ENCODE peak calls at places on chromosomes 4 and X, in four cellular contexts. One of them, this sample, is unnamed.

GRCh38 chr4:95606739-95607138 is 58.0 kb upstream of the UNC5C start:
- DNase-seq in GM12878: no peak
- DNase-seq in HepG2: no peak
- DNase-seq in K562: no peak
- DNase-seq in this sample: no peak

GRCh38 chrX:41452565-41452964 is 5.4 kb downstream of the NYX start:
- DNase-seq in GM12878: no peak
- DNase-seq in HepG2: no peak
- DNase-seq in K562: no peak
- DNase-seq in this sample: no peak

GRCh38 chr4:1154523-1155182 is 17.7 kb downstream of the SPON2 start:
- DNase-seq in K562: no peak
- DNase-seq in HepG2: no peak
- DNase-seq in GM12878: no peak
- DNase-seq in this sample: no peak

GRCh38 chrX:47091149-47091775 is 13.0 kb downstream of the RGN start:
- DNase-seq in K562: no peak
- DNase-seq in GM12878: peak
- DNase-seq in HepG2: no peak
- DNase-seq in this sample: peak

GRCh38 chr4:175271010-175271630 is 353.0 kb downstream of the ADAM29 start:
- DNase-seq in K562: no peak
- DNase-seq in HepG2: no peak
- DNase-seq in GM12878: no peak
- DNase-seq in this sample: no peak

GRCh38 chr4:39169426-39169825 is 12.9 kb upstream of the WDR19 start:
- DNase-seq in HepG2: no peak
- DNase-seq in K562: no peak
- DNase-seq in GM12878: no peak
- DNase-seq in this sample: no peak

GRCh38 chr4:120139392-120139791 is 72.7 kb upstream of the MAD2L1 start:
- DNase-seq in K562: no peak
- DNase-seq in GM12878: no peak
- DNase-seq in HepG2: no peak
- DNase-seq in this sample: no peak

GRCh38 chr4:28388471-28388870 is 1527.8 kb downstream of the STIM2 start:
- DNase-seq in HepG2: no peak
- DNase-seq in K562: no peak
- DNase-seq in GM12878: no peak
- DNase-seq in this sample: no peak

GRCh38 chrX:397575-397974 is 10.9 kb upstream of the PPP2R3B start:
- DNase-seq in K562: no peak
- DNase-seq in HepG2: no peak
- DNase-seq in GM12878: no peak
- DNase-seq in this sample: peak

GRCh38 chrX:149370097-149370496 is 135.0 kb downstream of the IDS start:
- DNase-seq in GM12878: no peak
- DNase-seq in K562: no peak
- DNase-seq in HepG2: no peak
- DNase-seq in this sample: no peak

GRCh38 chrX:48823029-48823428 is 3.3 kb upstream of the ERAS start:
- DNase-seq in K562: no peak
- DNase-seq in HepG2: no peak
- DNase-seq in GM12878: no peak
- DNase-seq in this sample: no peak

GRCh38 chr4:8580321-8581093 is at the start of gene GPR78:
- DNase-seq in GM12878: no peak
- DNase-seq in K562: peak
- DNase-seq in HepG2: no peak
- DNase-seq in this sample: peak

GRCh38 chrX:153876112-153876491 is 9.9 kb downstream of the L1CAM start:
- DNase-seq in K562: no peak
- DNase-seq in HepG2: no peak
- DNase-seq in GM12878: no peak
- DNase-seq in this sample: no peak

GRCh38 chr4:181078236-181078635 is 1165.0 kb upstream of the TENM3 start:
- DNase-seq in GM12878: no peak
- DNase-seq in HepG2: no peak
- DNase-seq in K562: no peak
- DNase-seq in this sample: no peak

GRCh38 chrX:153357877-153358276 is 23.9 kb downstream of the ZNF275 start:
- DNase-seq in HepG2: no peak
- DNase-seq in GM12878: no peak
- DNase-seq in K562: no peak
- DNase-seq in this sample: no peak

GRCh38 chr4:180203349-180203748 is 2039.9 kb upstream of the TENM3 start:
- DNase-seq in HepG2: no peak
- DNase-seq in K562: no peak
- DNase-seq in GM12878: peak
- DNase-seq in this sample: no peak

GRCh38 chr4:121898150-121898549 is 27.9 kb upstream of the BBS7 start:
- DNase-seq in HepG2: no peak
- DNase-seq in K562: no peak
- DNase-seq in GM12878: no peak
- DNase-seq in this sample: peak

GRCh38 chr4:25818293-25819240 is 44.2 kb downstream of the SEL1L3 start:
- DNase-seq in K562: no peak
- DNase-seq in GM12878: no peak
- DNase-seq in HepG2: no peak
- DNase-seq in this sample: no peak

GRCh38 chrX:150899191-150899757 is 806 bp upstream of the CD99L2 start:
- DNase-seq in HepG2: no peak
- DNase-seq in K562: peak
- DNase-seq in GM12878: no peak
- DNase-seq in this sample: peak

GRCh38 chr4:135277980-135278315 is 1076.4 kb upstream of the PABPC4L start:
- DNase-seq in K562: no peak
- DNase-seq in GM12878: no peak
- DNase-seq in HepG2: no peak
- DNase-seq in this sample: peak

GRCh38 chr4:102120846-102121245 is 224.4 kb downstream of the SLC39A8 start:
- DNase-seq in HepG2: no peak
- DNase-seq in K562: no peak
- DNase-seq in GM12878: no peak
- DNase-seq in this sample: no peak
- TF ChIP-seq EZH2 in HepG2: no peak
- TF ChIP-seq EZH2 in K562: no peak
- TF ChIP-seq EZH2 in GM12878: no peak
- TF ChIP-seq EZH2 in this sample: no peak

DNA sequence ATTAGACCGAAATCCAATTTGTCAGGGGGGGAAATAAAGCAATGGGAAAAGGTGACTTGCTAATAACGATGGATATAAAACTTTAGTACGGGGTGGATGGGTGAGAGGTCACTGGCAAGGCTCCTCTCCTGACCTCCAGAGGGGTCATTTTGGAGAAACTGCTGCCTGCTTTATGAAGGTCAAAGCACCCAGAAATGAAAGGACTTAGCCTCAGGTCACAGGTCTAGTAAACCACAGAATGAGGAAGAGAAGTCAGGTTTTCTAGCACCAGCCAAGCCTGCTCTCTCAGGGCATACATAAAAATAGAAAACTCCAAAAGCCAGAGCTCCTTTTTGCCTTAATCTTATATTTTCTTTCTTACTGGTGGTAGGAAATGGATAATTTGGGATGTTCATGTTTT is 134.2 kb downstream of the SHROOM3 start:
- DNase-seq in HepG2: no peak
- DNase-seq in GM12878: no peak
- DNase-seq in K562: no peak
- DNase-seq in this sample: no peak
- H3K27ac ChIP-seq in HepG2: no peak
- H3K27ac ChIP-seq in GM12878: no peak
- H3K27ac ChIP-seq in K562: no peak
- H3K27ac ChIP-seq in this sample: no peak

GRCh38 chrX:17932781-17933180 is 71.7 kb upstream of the RAI2 start:
- DNase-seq in K562: no peak
- DNase-seq in HepG2: no peak
- DNase-seq in GM12878: no peak
- DNase-seq in this sample: no peak

GRCh38 chrX:17933856-17934255 is 72.8 kb upstream of the RAI2 start:
- DNase-seq in K562: no peak
- DNase-seq in HepG2: no peak
- DNase-seq in GM12878: no peak
- DNase-seq in this sample: no peak

GRCh38 chrX:17931855-17932254 is 70.8 kb upstream of the RAI2 start:
- DNase-seq in HepG2: no peak
- DNase-seq in K562: no peak
- DNase-seq in GM12878: no peak
- DNase-seq in this sample: peak

DNA sequence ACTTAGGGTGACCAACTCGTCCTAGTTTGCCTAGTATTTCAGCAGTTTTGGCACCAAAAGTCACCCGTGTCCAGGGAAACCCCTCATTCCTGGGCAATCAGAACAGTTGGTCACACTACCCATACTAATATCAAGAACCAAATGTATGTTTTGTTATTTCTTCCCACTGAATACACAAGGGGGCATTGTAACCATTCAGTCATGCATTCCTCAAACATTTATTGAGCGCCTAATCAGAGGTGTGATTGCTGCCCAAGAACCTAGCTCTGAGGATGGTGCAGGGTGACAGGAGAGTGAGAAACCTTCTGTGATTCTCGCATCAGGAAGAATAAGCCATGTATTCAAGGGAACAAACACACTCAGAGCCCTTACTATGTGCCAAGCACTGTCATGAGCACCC is 69.8 kb upstream of the RAI2 start:
- DNase-seq in GM12878: no peak
- DNase-seq in K562: no peak
- DNase-seq in HepG2: no peak
- DNase-seq in this sample: peak
- TF ChIP-seq JUNB in GM12878: no peak
- TF ChIP-seq JUNB in K562: no peak
- TF ChIP-seq JUNB in HepG2: no peak
- TF ChIP-seq JUNB in this sample: no peak

DNA sequence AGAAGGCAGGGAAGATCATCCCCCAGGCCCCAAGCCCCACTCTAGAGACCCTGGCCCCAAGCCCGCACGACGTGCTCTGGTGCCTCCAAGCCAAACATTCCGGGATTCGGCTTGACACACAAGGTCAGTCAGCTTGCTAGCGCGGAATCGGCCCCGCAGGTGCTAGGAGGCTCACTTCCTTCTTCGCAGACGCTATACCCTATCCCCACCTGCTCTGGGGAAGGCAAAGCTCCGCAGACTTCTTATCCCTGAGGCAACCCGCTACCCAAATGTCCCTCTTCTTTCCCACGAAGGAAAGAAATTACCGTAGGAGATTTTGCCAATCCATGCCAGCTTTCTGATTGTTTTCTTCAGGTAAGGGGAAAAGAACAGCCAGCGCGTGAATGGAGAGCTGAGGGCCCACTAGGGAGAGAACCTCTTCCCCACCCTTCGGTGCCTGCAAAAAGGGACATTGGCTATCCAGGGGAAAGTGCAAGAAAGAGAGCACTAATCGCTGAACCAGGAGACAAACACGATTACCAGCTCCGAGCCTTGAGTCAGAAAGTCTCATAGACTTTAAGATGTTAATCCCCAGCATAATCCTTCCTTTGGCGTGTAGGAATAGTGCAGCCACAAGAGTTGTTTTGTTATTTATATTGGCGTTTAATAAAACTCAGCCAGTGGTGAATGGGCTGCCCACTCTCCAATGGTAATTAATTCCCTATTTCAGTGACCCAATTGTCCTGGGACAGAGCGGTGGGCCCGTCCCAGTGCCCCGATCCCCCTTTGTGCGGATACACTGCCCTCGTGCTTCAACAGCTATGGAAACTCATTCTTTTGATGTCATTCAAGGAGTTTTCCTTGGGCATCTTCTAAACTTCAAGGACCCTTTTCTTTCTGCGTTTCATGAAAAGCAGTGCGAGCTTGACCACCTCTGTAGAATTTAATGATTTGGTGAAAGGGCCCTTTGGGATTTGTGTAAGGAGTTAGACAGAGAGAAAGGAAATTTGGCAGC is 5.4 kb upstream of the NEUROG2 start:
- DNase-seq in K562: no peak
- DNase-seq in GM12878: no peak
- DNase-seq in HepG2: no peak
- DNase-seq in this sample: peak
- TF ChIP-seq EZH2 in K562: no peak
- TF ChIP-seq EZH2 in GM12878: no peak
- TF ChIP-seq EZH2 in HepG2: no peak
- TF ChIP-seq EZH2 in this sample: peak

GRCh38 chrX:13090261-13091110 is 46.1 kb upstream of the FAM9C start:
- DNase-seq in K562: peak
- DNase-seq in GM12878: no peak
- DNase-seq in HepG2: peak
- DNase-seq in this sample: no peak
- H3K27ac ChIP-seq in K562: peak
- H3K27ac ChIP-seq in GM12878: peak
- H3K27ac ChIP-seq in HepG2: peak
- H3K27ac ChIP-seq in this sample: no peak